ENCODE peak calls at places on chromosomes 4 and X, in four cellular contexts. One of them, this sample, is unnamed. For H3K4me1 and H3K36me3, the result is how much of the 10 kb centered on the place peaks cover.

GRCh38 chrX:65643786-65644111 is 23.7 kb upstream of the MSN start:
- DNase-seq in upper lobe of left lung: peak
- DNase-seq in psoas muscle: no peak
- DNase-seq in CD8-positive, alpha-beta T cell: no peak
- DNase-seq in this sample: no peak

GRCh38 chr4:61380865-61381264 is 180.7 kb downstream of the ADGRL3 start:
- DNase-seq in CD8-positive, alpha-beta T cell: no peak
- DNase-seq in upper lobe of left lung: no peak
- DNase-seq in psoas muscle: no peak
- DNase-seq in this sample: no peak

GRCh38 chr4:108466936-108467902 is 153.2 kb upstream of the RPL34 start:
- DNase-seq in psoas muscle: no peak
- DNase-seq in upper lobe of left lung: no peak
- DNase-seq in CD8-positive, alpha-beta T cell: peak
- DNase-seq in this sample: peak

GRCh38 chr4:119536572-119537528 is 91.8 kb downstream of the PDE5A start:
- DNase-seq in upper lobe of left lung: no peak
- DNase-seq in psoas muscle: no peak
- DNase-seq in CD8-positive, alpha-beta T cell: no peak
- DNase-seq in this sample: no peak

GRCh38 chr4:72360075-72360474 is 208.9 kb downstream of the ADAMTS3 start:
- DNase-seq in CD8-positive, alpha-beta T cell: no peak
- DNase-seq in upper lobe of left lung: no peak
- DNase-seq in psoas muscle: no peak
- DNase-seq in this sample: no peak

GRCh38 chr4:58166496-58166895 is 1056.3 kb upstream of the IGFBP7 start:
- DNase-seq in psoas muscle: no peak
- DNase-seq in CD8-positive, alpha-beta T cell: no peak
- DNase-seq in upper lobe of left lung: no peak
- DNase-seq in this sample: no peak

GRCh38 chr4:5717449-5718158 is 6.6 kb downstream of the EVC start:
- DNase-seq in psoas muscle: no peak
- DNase-seq in upper lobe of left lung: no peak
- DNase-seq in CD8-positive, alpha-beta T cell: no peak
- DNase-seq in this sample: no peak

GRCh38 chr4:138199568-138200235 is 42.4 kb downstream of the SLC7A11 start:
- DNase-seq in CD8-positive, alpha-beta T cell: no peak
- DNase-seq in psoas muscle: no peak
- DNase-seq in upper lobe of left lung: peak
- DNase-seq in this sample: no peak

GRCh38 chr4:129326810-129327209 is 230.9 kb downstream of the C4orf33 start:
- DNase-seq in upper lobe of left lung: no peak
- DNase-seq in CD8-positive, alpha-beta T cell: no peak
- DNase-seq in psoas muscle: no peak
- DNase-seq in this sample: no peak

GRCh38 chrX:130631011-130631410 is 229.2 kb downstream of the RBMX2 start:
- DNase-seq in CD8-positive, alpha-beta T cell: no peak
- DNase-seq in upper lobe of left lung: no peak
- DNase-seq in psoas muscle: no peak
- DNase-seq in this sample: no peak

GRCh38 chrX:29143356-29143755 is 556.1 kb downstream of the IL1RAPL1 start:
- DNase-seq in psoas muscle: no peak
- DNase-seq in CD8-positive, alpha-beta T cell: no peak
- DNase-seq in upper lobe of left lung: no peak
- DNase-seq in this sample: no peak

GRCh38 chr4:101597204-101597603 is 193.3 kb upstream of the BANK1 start:
- DNase-seq in psoas muscle: no peak
- DNase-seq in CD8-positive, alpha-beta T cell: peak
- DNase-seq in upper lobe of left lung: no peak
- DNase-seq in this sample: peak

GRCh38 chr4:163548481-163549243 is 54.2 kb downstream of the TMA16 start:
- DNase-seq in upper lobe of left lung: no peak
- DNase-seq in psoas muscle: no peak
- DNase-seq in CD8-positive, alpha-beta T cell: peak
- DNase-seq in this sample: no peak

GRCh38 chr4:166675411-166675810 is 558.9 kb downstream of the SPOCK3 start:
- DNase-seq in psoas muscle: no peak
- DNase-seq in upper lobe of left lung: no peak
- DNase-seq in CD8-positive, alpha-beta T cell: no peak
- DNase-seq in this sample: no peak

GRCh38 chr4:81454498-81454897 is 17.2 kb downstream of the RASGEF1B start:
- DNase-seq in psoas muscle: no peak
- DNase-seq in CD8-positive, alpha-beta T cell: peak
- DNase-seq in upper lobe of left lung: no peak
- DNase-seq in this sample: no peak

GRCh38 chrX:77451041-77451440 is 3.9 kb downstream of the FGF16 start:
- DNase-seq in psoas muscle: no peak
- DNase-seq in upper lobe of left lung: no peak
- DNase-seq in CD8-positive, alpha-beta T cell: no peak
- DNase-seq in this sample: no peak

GRCh38 chr4:153342751-153343552 is 1.5 kb upstream of the MND1 start:
- DNase-seq in upper lobe of left lung: no peak
- DNase-seq in psoas muscle: no peak
- DNase-seq in CD8-positive, alpha-beta T cell: no peak
- DNase-seq in this sample: no peak

GRCh38 chr4:74228691-74229640 is 71.0 kb downstream of the MTHFD2L start:
- DNase-seq in psoas muscle: peak
- DNase-seq in upper lobe of left lung: peak
- DNase-seq in CD8-positive, alpha-beta T cell: peak
- DNase-seq in this sample: peak

GRCh38 chrX:135707880-135708279 is 5.6 kb upstream of the CT45A1 start:
- DNase-seq in CD8-positive, alpha-beta T cell: peak
- DNase-seq in upper lobe of left lung: no peak
- DNase-seq in psoas muscle: no peak
- DNase-seq in this sample: no peak

GRCh38 chr4:1242506-1243450 is 6.2 kb downstream of the CTBP1 start:
- DNase-seq in upper lobe of left lung: peak
- DNase-seq in CD8-positive, alpha-beta T cell: no peak
- DNase-seq in psoas muscle: no peak
- DNase-seq in this sample: no peak

GRCh38 chrX:651922-652775 is 21.6 kb downstream of the SHOX start:
- DNase-seq in psoas muscle: no peak
- DNase-seq in CD8-positive, alpha-beta T cell: no peak
- DNase-seq in upper lobe of left lung: no peak
- DNase-seq in this sample: no peak

GRCh38 chr4:3848323-3848722 is 82.1 kb downstream of the ADRA2C start:
- DNase-seq in psoas muscle: no peak
- DNase-seq in upper lobe of left lung: no peak
- DNase-seq in CD8-positive, alpha-beta T cell: no peak
- DNase-seq in this sample: no peak

GRCh38 chr4:148120216-148120615 is 322.0 kb downstream of the NR3C2 start:
- DNase-seq in psoas muscle: no peak
- DNase-seq in upper lobe of left lung: no peak
- DNase-seq in CD8-positive, alpha-beta T cell: no peak
- DNase-seq in this sample: no peak

GRCh38 chrX:10325606-10326005 is 168.8 kb downstream of the CLCN4 start:
- DNase-seq in upper lobe of left lung: no peak
- DNase-seq in CD8-positive, alpha-beta T cell: no peak
- DNase-seq in psoas muscle: no peak
- DNase-seq in this sample: no peak

GRCh38 chrX:13756381-13756780 is 21.8 kb downstream of the OFD1 start:
- DNase-seq in CD8-positive, alpha-beta T cell: no peak
- DNase-seq in upper lobe of left lung: no peak
- DNase-seq in psoas muscle: no peak
- DNase-seq in this sample: no peak

GRCh38 chrX:13752141-13752540 is 17.6 kb downstream of the OFD1 start:
- DNase-seq in CD8-positive, alpha-beta T cell: no peak
- DNase-seq in psoas muscle: no peak
- DNase-seq in upper lobe of left lung: no peak
- DNase-seq in this sample: no peak

GRCh38 chrX:13754765-13755164 is 20.2 kb downstream of the OFD1 start:
- DNase-seq in psoas muscle: no peak
- DNase-seq in CD8-positive, alpha-beta T cell: no peak
- DNase-seq in upper lobe of left lung: no peak
- DNase-seq in this sample: no peak

GRCh38 chrX:13752646-13753045 is 18.1 kb downstream of the OFD1 start:
- DNase-seq in psoas muscle: no peak
- DNase-seq in CD8-positive, alpha-beta T cell: no peak
- DNase-seq in upper lobe of left lung: no peak
- DNase-seq in this sample: no peak

GRCh38 chrX:13755254-13755653 is 20.7 kb downstream of the OFD1 start:
- DNase-seq in psoas muscle: no peak
- DNase-seq in upper lobe of left lung: no peak
- DNase-seq in CD8-positive, alpha-beta T cell: no peak
- DNase-seq in this sample: peak
- H3K4me1 ChIP-seq in psoas muscle: under half
- H3K4me1 ChIP-seq in upper lobe of left lung: under half
- H3K4me1 ChIP-seq in CD8-positive, alpha-beta T cell: under half
- H3K4me1 ChIP-seq in this sample: under half

DNA sequence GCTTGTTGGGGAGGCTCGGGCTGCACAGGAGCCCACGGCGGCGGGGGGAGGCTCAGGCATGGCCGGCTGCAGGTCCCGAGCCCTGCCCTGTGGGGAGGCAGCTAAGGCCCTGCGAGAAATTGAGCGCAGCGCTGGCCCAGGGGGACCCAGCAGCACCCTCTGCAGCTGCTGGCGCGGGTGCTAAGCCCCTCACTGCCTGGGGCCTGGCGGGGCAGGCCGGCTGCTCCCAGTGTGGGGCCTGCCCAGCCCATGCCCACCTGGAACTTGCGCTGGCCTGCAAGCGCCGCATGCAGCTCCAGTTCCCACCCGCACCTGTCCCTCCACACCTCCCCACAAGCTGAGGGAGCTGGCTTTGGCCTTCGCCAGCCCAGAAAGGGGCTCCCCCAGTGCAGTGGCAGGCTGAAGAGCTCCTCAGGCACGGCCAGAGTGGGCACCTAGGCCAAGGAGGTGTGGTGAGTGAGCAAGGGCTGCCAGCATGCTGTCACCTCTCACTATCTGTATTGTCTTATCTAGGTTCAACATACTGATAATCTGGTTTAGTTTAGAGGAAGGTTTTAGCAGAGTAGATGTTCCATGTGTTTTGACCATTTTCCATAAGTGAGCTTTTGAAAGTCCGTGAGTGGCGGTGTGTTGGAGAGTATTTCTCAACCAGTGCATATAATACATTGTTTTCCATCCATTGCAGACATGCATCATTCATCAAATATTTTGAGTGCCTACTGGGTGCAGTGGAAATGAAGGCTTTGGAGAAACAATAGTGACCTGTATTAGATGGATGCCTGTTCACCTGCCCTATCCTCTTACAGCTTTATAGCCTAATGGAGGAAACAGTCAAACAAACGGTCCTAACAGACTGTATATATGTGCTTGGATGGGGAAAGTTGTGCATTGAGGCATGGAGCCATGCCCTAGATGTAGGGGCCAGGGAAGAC is 13.1 kb downstream of the PI4K2B start:
- DNase-seq in CD8-positive, alpha-beta T cell: no peak
- DNase-seq in upper lobe of left lung: no peak
- DNase-seq in psoas muscle: no peak
- DNase-seq in this sample: no peak
- H3K36me3 ChIP-seq in CD8-positive, alpha-beta T cell: under half
- H3K36me3 ChIP-seq in upper lobe of left lung: under half
- H3K36me3 ChIP-seq in psoas muscle: under half
- H3K36me3 ChIP-seq in this sample: under half

DNA sequence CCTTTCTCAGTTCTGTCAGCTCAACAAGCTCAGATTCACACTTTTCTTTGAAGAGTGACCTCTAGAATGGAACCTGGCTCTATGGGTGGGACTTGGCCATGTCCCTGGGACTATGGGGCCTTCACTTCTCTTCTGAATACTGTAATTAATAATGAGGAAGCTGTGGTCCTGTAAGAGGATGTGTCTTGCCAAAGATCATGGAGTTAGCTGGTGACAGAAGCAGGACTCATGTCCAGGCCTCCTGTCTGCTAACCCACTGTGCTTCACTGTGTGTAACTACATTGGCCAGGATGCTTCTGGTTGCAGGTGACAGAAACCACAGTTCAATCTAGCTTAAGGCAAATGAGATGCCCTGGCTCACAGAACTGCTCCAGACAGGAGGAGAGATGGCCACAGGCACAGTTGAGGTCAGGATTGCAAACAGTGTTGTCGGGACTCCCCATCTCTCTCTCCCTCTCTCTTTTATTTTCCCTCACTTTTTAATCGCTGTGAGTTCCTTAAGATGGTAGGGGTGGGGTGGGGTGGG is 3.1 kb downstream of the MTMR1 start:
- DNase-seq in upper lobe of left lung: no peak
- DNase-seq in psoas muscle: no peak
- DNase-seq in CD8-positive, alpha-beta T cell: no peak
- DNase-seq in this sample: no peak
- H3K4me3 ChIP-seq in upper lobe of left lung: no peak
- H3K4me3 ChIP-seq in psoas muscle: no peak
- H3K4me3 ChIP-seq in CD8-positive, alpha-beta T cell: no peak
- H3K4me3 ChIP-seq in this sample: no peak

GRCh38 chr4:38131371-38132139 is 171.4 kb downstream of the PTTG2 start:
- DNase-seq in CD8-positive, alpha-beta T cell: peak
- DNase-seq in psoas muscle: no peak
- DNase-seq in upper lobe of left lung: no peak
- DNase-seq in this sample: peak
- H3K4me1 ChIP-seq in CD8-positive, alpha-beta T cell: half or more
- H3K4me1 ChIP-seq in psoas muscle: under half
- H3K4me1 ChIP-seq in upper lobe of left lung: under half
- H3K4me1 ChIP-seq in this sample: half or more

GRCh38 chr4:84846985-84847384 is 119.5 kb downstream of the WDFY3 start:
- DNase-seq in psoas muscle: no peak
- DNase-seq in upper lobe of left lung: no peak
- DNase-seq in CD8-positive, alpha-beta T cell: no peak
- DNase-seq in this sample: no peak
- H3K36me3 ChIP-seq in psoas muscle: under half
- H3K36me3 ChIP-seq in upper lobe of left lung: under half
- H3K36me3 ChIP-seq in CD8-positive, alpha-beta T cell: under half
- H3K36me3 ChIP-seq in this sample: under half

GRCh38 chrX:78496483-78496882 is 162.6 kb downstream of the RTL3 start:
- DNase-seq in psoas muscle: no peak
- DNase-seq in upper lobe of left lung: no peak
- DNase-seq in CD8-positive, alpha-beta T cell: no peak
- DNase-seq in this sample: no peak
- H3K4me3 ChIP-seq in psoas muscle: no peak
- H3K4me3 ChIP-seq in upper lobe of left lung: no peak
- H3K4me3 ChIP-seq in CD8-positive, alpha-beta T cell: no peak
- H3K4me3 ChIP-seq in this sample: no peak

DNA sequence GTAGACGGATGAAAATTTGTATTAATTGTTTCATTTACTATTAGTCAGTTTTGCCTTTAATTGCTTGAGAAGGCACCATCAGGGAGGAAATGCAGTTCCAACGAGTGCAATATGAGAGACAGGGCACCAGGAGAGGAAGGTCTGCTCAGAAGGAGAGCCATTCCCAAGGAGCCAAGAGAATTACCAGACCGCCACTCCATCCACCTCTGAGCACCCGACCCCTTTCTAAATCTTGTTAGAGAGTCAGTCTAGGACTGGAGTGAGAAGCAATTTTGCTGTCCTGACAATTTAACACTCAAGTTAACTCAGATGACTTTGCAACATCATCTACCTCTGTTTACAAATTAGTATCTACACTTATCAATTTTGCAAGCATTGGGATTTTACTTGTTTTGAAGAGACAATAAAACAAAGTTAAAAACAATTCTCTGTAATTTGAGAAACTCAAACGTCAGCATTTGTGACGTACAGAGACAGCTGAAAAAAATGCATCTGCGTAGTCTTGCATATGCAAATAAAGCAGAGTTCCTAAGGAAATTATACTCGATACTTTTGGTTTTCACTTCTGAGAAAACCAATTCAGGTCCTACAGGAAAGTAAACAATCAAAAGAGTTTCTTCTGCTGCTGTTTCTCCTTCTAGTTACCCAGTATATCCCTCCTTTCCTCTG is 1704.7 kb upstream of the TENM3 start:
- DNase-seq in psoas muscle: no peak
- DNase-seq in upper lobe of left lung: no peak
- DNase-seq in CD8-positive, alpha-beta T cell: no peak
- DNase-seq in this sample: no peak
- H3K4me1 ChIP-seq in psoas muscle: under half
- H3K4me1 ChIP-seq in upper lobe of left lung: under half
- H3K4me1 ChIP-seq in CD8-positive, alpha-beta T cell: under half
- H3K4me1 ChIP-seq in this sample: under half

This sample was measured in CD8-positive, alpha-beta memory T cell.